ENCODE peak calls at places on chromosomes 4 and X, in nine cellular contexts. P is HepG2, K is right lobe of liver, S is upper lobe of right lung, R is pancreas, Y is HCT116, F is Panc1, B is left lung, I is lower lobe of right lung. G is an unnamed sample.

GRCh38 chr4:118180776-118181175 is 146.5 kb downstream of the NDST3 start:
- ATAC-seq in P (no peak), K (no peak), S (no peak), R (no peak), Y (no peak), F (no peak), B (no peak), I (no peak), G (no peak)

GRCh38 chr4:69360271-69360670 is 80.0 kb downstream of the UGT2B28 start:
- ATAC-seq in P (no peak), K (no peak), S (no peak), R (peak), Y (no peak), F (no peak), B (no peak), I (no peak), G (no peak)

GRCh38 chr4:182250446-182250845 is 7.2 kb downstream of the TENM3 start:
- ATAC-seq in P (no peak), K (no peak), S (no peak), R (no peak), Y (no peak), F (no peak), B (no peak), I (no peak), G (no peak)

GRCh38 chrX:41621236-41621651 is 67.5 kb upstream of the GPR34 start:
- ATAC-seq in P (no peak), K (no peak), S (no peak), R (no peak), Y (no peak), F (no peak), B (peak), I (no peak), G (no peak)

GRCh38 chr4:98627883-98628282 is 30.5 kb downstream of the TSPAN5 start:
- ATAC-seq in P (no peak), K (peak), S (no peak), R (peak), Y (no peak), F (peak), B (peak), I (no peak), G (peak)

GRCh38 chrX:10633722-10634121 is 13.3 kb upstream of the MID1 start:
- ATAC-seq in P (no peak), K (no peak), S (peak), R (peak), Y (peak), F (peak), B (peak), I (peak), G (peak)

GRCh38 chrX:134006484-134007161 is 21.2 kb upstream of the GPC3 start:
- ATAC-seq in P (peak), K (peak), S (no peak), R (peak), Y (no peak), F (no peak), B (peak), I (no peak), G (no peak)

GRCh38 chrX:13574600-13574999 is 5.2 kb downstream of the EGFL6 start:
- ATAC-seq in P (no peak), K (no peak), S (no peak), R (no peak), Y (no peak), F (no peak), B (no peak), I (no peak), G (no peak)

GRCh38 chrX:39969826-39970569 is 127.8 kb downstream of the BCOR start:
- ATAC-seq in P (no peak), K (peak), S (peak), R (no peak), Y (no peak), F (no peak), B (no peak), I (no peak), G (peak)

GRCh38 chr4:7564242-7564641 is 129.5 kb upstream of the PSAPL1 start:
- ATAC-seq in P (peak), K (peak), S (no peak), R (no peak), Y (no peak), F (no peak), B (no peak), I (no peak), G (no peak)

GRCh38 chrX:24100713-24101112 is 46.0 kb downstream of the EIF2S3 start:
- ATAC-seq in P (no peak), K (no peak), S (no peak), R (no peak), Y (no peak), F (no peak), B (no peak), I (no peak), G (no peak)

GRCh38 chrX:25012793-25013592 is 2.8 kb downstream of the ARX start:
- ATAC-seq in P (peak), K (peak), S (peak), R (no peak), Y (peak), F (peak), B (peak), I (no peak), G (no peak)

GRCh38 chr4:81913427-81913878 is 441.7 kb upstream of the RASGEF1B start:
- ATAC-seq in P (peak), K (peak), S (peak), R (peak), Y (peak), F (no peak), B (peak), I (peak), G (no peak)

GRCh38 chrX:106263817-106264216 is 95.7 kb downstream of the PWWP3B start:
- ATAC-seq in P (no peak), K (no peak), S (no peak), R (no peak), Y (no peak), F (no peak), B (no peak), I (no peak), G (no peak)

GRCh38 chr4:142324572-142324971 is 521.5 kb downstream of the INPP4B start:
- ATAC-seq in P (no peak), K (no peak), S (no peak), R (no peak), Y (no peak), F (no peak), B (no peak), I (no peak), G (no peak)

GRCh38 chr4:159764343-159764952 is 661.6 kb downstream of the RAPGEF2 start:
- ATAC-seq in P (peak), K (peak), S (peak), R (peak), Y (peak), F (peak), B (peak), I (no peak), G (no peak)

GRCh38 chrX:22712942-22713341 is 286.8 kb upstream of the DDX53 start:
- ATAC-seq in P (no peak), K (no peak), S (no peak), R (no peak), Y (no peak), F (no peak), B (no peak), I (no peak), G (no peak)

GRCh38 chr4:81436928-81437327 is 34.8 kb downstream of the RASGEF1B start:
- ATAC-seq in P (no peak), K (no peak), S (no peak), R (no peak), Y (no peak), F (no peak), B (no peak), I (no peak), G (no peak)

GRCh38 chr4:141480950-141481349 is 155.4 kb upstream of the IL15 start:
- ATAC-seq in P (no peak), K (no peak), S (no peak), R (no peak), Y (no peak), F (no peak), B (no peak), I (no peak), G (no peak)

GRCh38 chr4:89657931-89658700 is 178.8 kb downstream of the SNCA start:
- ATAC-seq in P (no peak), K (no peak), S (no peak), R (no peak), Y (peak), F (no peak), B (no peak), I (no peak), G (no peak)
- TF ChIP-seq CTCF in P (peak), K (peak), S (peak), R (no peak), Y (peak), F (peak), B (no peak), I (peak), G (no peak)

DNA sequence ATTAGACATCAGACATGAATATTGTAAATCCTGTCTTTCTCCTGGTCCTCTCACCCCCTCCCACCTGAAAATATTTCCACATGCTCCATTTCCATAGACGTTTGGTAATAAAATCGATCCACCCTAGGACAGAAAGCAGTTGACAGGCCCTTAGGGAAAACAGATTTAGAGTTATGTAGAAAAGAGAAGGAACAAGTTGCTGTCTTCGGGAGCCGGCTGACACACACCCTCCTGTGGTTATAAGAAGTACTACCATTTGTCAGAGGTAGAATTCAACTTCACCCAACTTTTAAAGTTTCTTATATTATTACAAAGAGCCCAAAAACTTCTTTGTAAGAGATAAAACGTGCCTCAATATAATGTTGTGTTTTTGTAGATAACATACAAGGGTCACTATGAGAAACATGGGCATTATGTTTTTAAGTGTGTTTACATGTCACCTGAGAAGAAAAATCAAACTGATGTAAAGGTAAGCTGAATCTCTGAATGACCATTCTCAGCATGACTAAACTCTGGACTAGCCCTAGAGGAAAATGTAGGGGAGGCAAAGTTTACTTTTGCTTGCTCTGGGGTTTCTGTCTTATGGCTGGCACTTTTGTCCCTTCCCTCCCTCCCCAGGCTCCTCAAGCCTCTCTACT is 6.7 kb downstream of the MEPE start:
- ATAC-seq in P (peak), K (peak), S (peak), R (peak), Y (peak), F (no peak), B (peak), I (peak), G (no peak)
- TF ChIP-seq CTCF in P (peak), K (peak), S (peak), R (peak), Y (peak), F (peak), B (peak), I (peak), G (peak)

DNA sequence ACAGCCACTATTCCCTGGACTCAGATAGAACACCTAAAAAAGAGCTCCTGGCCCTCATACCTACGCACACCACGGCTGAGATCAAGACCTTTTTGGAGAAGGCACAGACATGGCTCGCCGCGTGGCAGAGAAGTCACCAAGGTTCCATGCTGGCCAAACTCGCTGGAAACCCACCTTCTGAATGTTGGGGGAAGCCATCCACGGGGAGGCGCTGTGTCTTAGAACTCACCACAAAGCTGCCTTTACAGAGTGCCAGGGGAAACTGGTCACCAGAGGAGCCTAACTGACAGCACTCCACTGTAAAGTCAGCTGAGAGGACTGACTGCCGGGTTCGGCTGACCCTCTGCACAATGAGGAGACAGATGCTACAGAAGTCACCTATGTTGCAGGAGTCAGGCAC is 97.9 kb downstream of the NEUROG2 start:
- ATAC-seq in P (peak), K (no peak), S (no peak), R (no peak), Y (no peak), F (no peak), B (no peak), I (no peak), G (no peak)
- TF ChIP-seq CTCF in P (peak), K (no peak), S (no peak), R (no peak), Y (no peak), F (no peak), B (no peak), I (no peak), G (no peak)

GRCh38 chr4:134906404-134907023 is 704.9 kb upstream of the PABPC4L start:
- ATAC-seq in P (peak), K (no peak), S (peak), R (peak), Y (peak), F (no peak), B (peak), I (no peak), G (no peak)

DNA sequence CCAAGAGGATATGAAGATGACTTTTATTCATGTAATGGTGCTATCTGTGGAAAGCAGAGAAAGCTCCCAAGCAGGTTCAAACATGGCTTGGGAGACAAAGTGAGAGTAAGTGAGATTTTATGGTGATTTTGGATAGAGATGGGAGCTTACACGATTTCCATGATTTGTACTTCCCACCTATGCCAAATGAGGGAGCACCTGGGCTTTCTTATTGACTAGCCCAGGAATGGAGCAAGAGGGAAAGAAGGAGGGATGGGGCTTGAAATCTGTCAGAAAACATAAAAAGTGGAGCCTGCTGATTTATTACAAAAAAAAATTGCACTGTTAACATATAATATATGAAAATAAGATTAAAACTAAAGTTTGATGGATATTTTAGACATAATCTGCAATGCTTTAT is 703.5 kb upstream of the PABPC4L start:
- ATAC-seq in P (no peak), K (no peak), S (no peak), R (no peak), Y (no peak), F (no peak), B (no peak), I (no peak), G (no peak)
- TF ChIP-seq CTCF in P (no peak), K (no peak), S (no peak), R (no peak), Y (no peak), F (no peak), B (no peak), I (no peak), G (no peak)

DNA sequence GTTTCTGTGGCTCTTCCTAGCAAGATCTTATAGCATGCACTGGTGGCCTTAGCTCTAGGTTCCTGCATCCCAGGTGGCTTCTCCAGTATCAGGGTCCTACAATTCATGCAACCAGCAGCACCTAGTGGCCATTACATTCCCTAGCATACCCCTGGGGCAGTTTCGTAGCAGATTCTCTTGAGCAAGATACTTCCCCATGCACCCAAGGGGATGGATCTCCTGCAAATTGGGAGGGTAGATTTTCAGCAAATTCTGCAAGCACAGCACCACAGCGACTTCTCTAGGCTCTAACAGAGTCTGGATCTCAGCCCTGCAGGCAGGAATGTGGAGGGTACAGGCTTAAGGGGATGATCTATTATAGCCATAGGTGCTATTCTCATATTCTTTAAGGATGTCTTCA is 13.1 kb upstream of the SLC9B1 start:
- ATAC-seq in P (peak), K (peak), S (peak), R (peak), Y (peak), F (peak), B (peak), I (peak), G (no peak)
- TF ChIP-seq CTCF in P (peak), K (peak), S (no peak), R (no peak), Y (peak), F (peak), B (no peak), I (peak), G (peak)

DNA sequence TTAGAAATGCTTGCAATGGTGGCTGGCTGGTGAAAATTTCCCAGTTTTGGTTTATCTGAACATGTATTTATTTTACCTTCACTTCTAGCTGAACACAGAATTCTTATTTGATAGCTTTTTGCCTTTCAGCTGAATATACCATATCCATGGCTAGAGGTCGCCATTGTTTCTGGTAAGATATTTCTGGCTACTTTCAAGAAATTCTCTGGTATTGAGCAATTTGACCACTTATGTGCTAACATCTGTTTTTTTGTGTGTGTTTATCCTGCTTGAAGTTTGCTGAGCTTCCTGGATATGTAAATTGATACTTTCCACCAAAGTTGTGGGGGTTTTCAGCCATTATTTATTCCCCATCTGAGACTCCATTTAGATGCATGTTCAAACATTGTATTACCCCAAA is 75.4 kb downstream of the FBXW7 start:
- ATAC-seq in P (no peak), K (peak), S (peak), R (peak), Y (no peak), F (no peak), B (peak), I (peak), G (no peak)
- TF ChIP-seq CTCF in P (peak), K (peak), S (peak), R (no peak), Y (no peak), F (peak), B (no peak), I (no peak), G (no peak)

GRCh38 chr4:2598661-2599654 is 62.5 kb downstream of the FAM193A start:
- ATAC-seq in P (peak), K (peak), S (peak), R (peak), Y (peak), F (peak), B (peak), I (peak), G (no peak)
- TF ChIP-seq CTCF in P (peak), K (no peak), S (peak), R (no peak), Y (no peak), F (no peak), B (no peak), I (peak), G (no peak)

GRCh38 chr4:60863442-60863841 is 336.7 kb upstream of the ADGRL3 start:
- ATAC-seq in P (no peak), K (no peak), S (no peak), R (no peak), Y (no peak), F (no peak), B (no peak), I (no peak), G (no peak)

GRCh38 chr4:60868232-60868960 is 331.7 kb upstream of the ADGRL3 start:
- ATAC-seq in P (no peak), K (no peak), S (no peak), R (no peak), Y (no peak), F (no peak), B (no peak), I (no peak), G (no peak)

GRCh38 chr4:60865238-60865637 is 334.9 kb upstream of the ADGRL3 start:
- ATAC-seq in P (no peak), K (no peak), S (no peak), R (no peak), Y (no peak), F (no peak), B (no peak), I (no peak), G (no peak)
- TF ChIP-seq CTCF in P (no peak), K (no peak), S (peak), R (no peak), Y (no peak), F (no peak), B (no peak), I (peak), G (no peak)

GRCh38 chr4:41985151-41985550 is 3.6 kb downstream of the DCAF4L1 start:
- ATAC-seq in P (no peak), K (no peak), S (no peak), R (no peak), Y (no peak), F (no peak), B (no peak), I (no peak), G (no peak)
- TF ChIP-seq CTCF in P (no peak), K (no peak), S (no peak), R (no peak), Y (no peak), F (no peak), B (no peak), I (no peak), G (no peak)

GRCh38 chr4:13599159-13599558 is 28.4 kb downstream of the BOD1L1 start:
- ATAC-seq in P (peak), K (no peak), S (no peak), R (no peak), Y (no peak), F (no peak), B (no peak), I (no peak), G (no peak)
- TF ChIP-seq CTCF in P (no peak), K (no peak), S (no peak), R (no peak), Y (no peak), F (peak), B (no peak), I (no peak), G (no peak)

G was measured in gastroesophageal sphincter.